ENCODE peak calls at places on chromosomes 1 and 21, in five cellular contexts. J, U, B, A and M are unnamed samples.

GRCh38 chr1:77175230-77175844 is 43.9 kb downstream of the PIGK start:
- DNase-seq in J (no peak), U (peak; percentile 16), B (peak; percentile 8), A (no peak), M (peak; percentile 6)

GRCh38 chr1:203507227-203507626 is 13.3 kb downstream of the OPTC start:
- DNase-seq in J (no peak), U (no peak), B (no peak), A (peak; percentile 60), M (peak; percentile 36)

GRCh38 chr1:209402697-209403096 is 180.8 kb upstream of the CAMK1G start:
- DNase-seq in J (no peak), U (no peak), B (no peak), A (no peak), M (no peak)

GRCh38 chr1:153677718-153678518 is 570 bp upstream of the NPR1 start:
- DNase-seq in J (peak; percentile 30), U (peak; percentile 57), B (peak; percentile 45), A (peak; percentile 69), M (peak; percentile 61)

GRCh38 chr1:119453021-119453420 is 38.1 kb downstream of the HSD3B2 start:
- DNase-seq in J (no peak), U (peak; percentile 7), B (peak; percentile 69), A (peak; percentile 72), M (peak; percentile 96)

GRCh38 chr1:235649722-235650163 is at the start of gene GNG4:
- DNase-seq in J (peak; percentile 45), U (peak; percentile 40), B (no peak), A (no peak), M (no peak)

GRCh38 chr1:160260436-160261382 is 1.6 kb downstream of the DCAF8 start:
- DNase-seq in J (no peak), U (no peak), B (peak; percentile 87), A (peak; percentile 92), M (peak; percentile 91)

GRCh38 chr1:23249785-23250184 is 32.5 kb upstream of the HTR1D start:
- DNase-seq in J (no peak), U (no peak), B (no peak), A (peak; percentile 59), M (no peak)

GRCh38 chr1:43232482-43232881 is 37.3 kb upstream of the TMEM125 start:
- DNase-seq in J (no peak), U (no peak), B (no peak), A (peak; percentile 21), M (no peak)

GRCh38 chr1:226119169-226119568 is 56.7 kb downstream of the H3-3A start:
- DNase-seq in J (no peak), U (no peak), B (no peak), A (no peak), M (no peak)

GRCh38 chr1:176897350-176898236 is 266.9 kb downstream of the ASTN1 start:
- DNase-seq in J (no peak), U (peak; percentile 54), B (peak; percentile 59), A (peak; percentile 76), M (peak; percentile 64)

GRCh38 chr1:39609618-39610331 is 29.7 kb downstream of the HEYL start:
- DNase-seq in J (peak; percentile 75), U (peak; percentile 88), B (peak; percentile 42), A (peak; percentile 67), M (peak; percentile 34)

GRCh38 chr1:171506525-171507304 is 21.4 kb downstream of the PRRC2C start:
- DNase-seq in J (no peak), U (no peak), B (peak; percentile 10), A (peak; percentile 17), M (no peak)

GRCh38 chr1:229186373-229187056 is 84.4 kb upstream of the RAB4A start:
- DNase-seq in J (no peak), U (no peak), B (no peak), A (no peak), M (no peak)

GRCh38 chr1:35675773-35676172 is 34.4 kb upstream of the PSMB2 start:
- DNase-seq in J (no peak), U (no peak), B (no peak), A (no peak), M (peak; percentile 73)

GRCh38 chr1:21734526-21734925 is 48.4 kb downstream of the USP48 start:
- DNase-seq in J (no peak), U (no peak), B (no peak), A (no peak), M (no peak)

GRCh38 chr1:229440821-229441537 is 7.1 kb upstream of the ACTA1 start:
- DNase-seq in J (no peak), U (no peak), B (peak; percentile 69), A (peak; percentile 71), M (peak; percentile 70)

GRCh38 chr21:41290106-41290799 is 26.3 kb upstream of the FAM3B start:
- DNase-seq in J (no peak), U (no peak), B (no peak), A (no peak), M (no peak)

GRCh38 chr1:108050911-108051624 is 86.1 kb upstream of the VAV3 start:
- DNase-seq in J (no peak), U (no peak), B (no peak), A (no peak), M (no peak)

GRCh38 chr1:203082571-203083462 is 3.0 kb downstream of the MYOG start:
- DNase-seq in J (no peak), U (no peak), B (no peak), A (no peak), M (no peak)